ENCODE peak calls at places on chromosomes 1 and 21, in eight cellular contexts. I is left lung; W is sigmoid colon; O is PC-3; H is colonic mucosa; J is IMR-90; N is cardiac muscle cell; F is CD8-positive, alpha-beta T cell. G is an unnamed sample.

GRCh38 chr1:156848461-156849150 is 10.3 kb downstream of the INSRR start:
- DNase-seq in I (no peak), W (no peak), O (no peak), H (peak; percentile 52), J (no peak), N (peak; percentile 21), F (peak; percentile 71), G (no peak)

GRCh38 chr1:205434738-205435137 is 12.9 kb upstream of the LEMD1 start:
- DNase-seq in I (no peak), W (no peak), O (no peak), H (no peak), J (no peak), N (no peak), F (no peak), G (no peak)

GRCh38 chr1:174818951-174819350 is 180.8 kb upstream of the CACYBP start:
- DNase-seq in I (no peak), W (no peak), O (peak; percentile 62), H (no peak), J (peak; percentile 41), N (no peak), F (no peak), G (no peak)

GRCh38 chr1:87869563-87869962 is 540.9 kb downstream of the LMO4 start:
- DNase-seq in I (no peak), W (no peak), O (peak; percentile 91), H (no peak), J (peak; percentile 78), N (peak; percentile 71), F (no peak), G (no peak)

GRCh38 chr1:22018583-22019559 is 17.4 kb downstream of the CELA3A start:
- DNase-seq in I (peak; percentile 74), W (peak; percentile 71), O (peak; percentile 97), H (no peak), J (peak; percentile 88), N (peak; percentile 88), F (peak; percentile 68), G (no peak)

GRCh38 chr1:153921803-153922075 is 1.0 kb downstream of the GATAD2B start:
- DNase-seq in I (no peak), W (no peak), O (peak; percentile 27), H (peak; percentile 32), J (no peak), N (no peak), F (peak; percentile 16), G (no peak)

GRCh38 chr1:221739677-221740025 is 2.2 kb downstream of the DUSP10 start:
- DNase-seq in I (no peak), W (no peak), O (no peak), H (no peak), J (no peak), N (no peak), F (no peak), G (no peak)

GRCh38 chr1:159798893-159799292 is 3.3 kb upstream of the FCRL6 start:
- DNase-seq in I (peak; percentile 61), W (peak; percentile 75), O (peak; percentile 92), H (peak; percentile 73), J (peak; percentile 85), N (peak; percentile 91), F (peak; percentile 49), G (peak; percentile 21)

GRCh38 chr21:17512245-17513213 is at the start of gene CXADR:
- DNase-seq in I (peak; percentile 84), W (no peak), O (peak; percentile 81), H (peak; percentile 91), J (no peak), N (peak; percentile 54), F (peak; percentile 69), G (no peak)

GRCh38 chr1:84749427-84749826 is 59.2 kb upstream of the SSX2IP start:
- DNase-seq in I (no peak), W (no peak), O (no peak), H (no peak), J (no peak), N (no peak), F (no peak), G (no peak)

GRCh38 chr1:8239039-8239305 is 78.9 kb upstream of the SLC45A1 start:
- DNase-seq in I (peak; percentile 54), W (peak; percentile 82), O (peak; percentile 66), H (peak; percentile 64), J (peak; percentile 58), N (peak; percentile 77), F (no peak), G (no peak)

GRCh38 chr1:14954210-14954609 is 199.3 kb upstream of the TMEM51 start:
- DNase-seq in I (no peak), W (no peak), O (peak; percentile 50), H (no peak), J (peak; percentile 47), N (peak; percentile 27), F (no peak), G (no peak)

GRCh38 chr21:40049959-40050290 is 182.7 kb downstream of the PCP4 start:
- DNase-seq in I (no peak), W (no peak), O (no peak), H (no peak), J (no peak), N (no peak), F (no peak), G (no peak)

GRCh38 chr1:223129229-223129851 is 13.7 kb downstream of the TLR5 start:
- DNase-seq in I (peak; percentile 74), W (peak; percentile 87), O (no peak), H (peak; percentile 75), J (peak; percentile 25), N (peak; percentile 65), F (peak; percentile 59), G (no peak)

GRCh38 chr1:115239148-115239820 is 98.8 kb downstream of the NGF start:
- DNase-seq in I (no peak), W (no peak), O (no peak), H (no peak), J (peak; percentile 76), N (peak; percentile 51), F (no peak), G (no peak)

GRCh38 chr1:165381745-165382530 is 25.4 kb upstream of the LMX1A start:
- DNase-seq in I (no peak), W (no peak), O (peak; percentile 9), H (no peak), J (no peak), N (no peak), F (no peak), G (no peak)

GRCh38 chr21:28762357-28762735 is 230.3 kb downstream of the LTN1 start:
- DNase-seq in I (no peak), W (no peak), O (no peak), H (no peak), J (no peak), N (no peak), F (no peak), G (no peak)

GRCh38 chr1:171389176-171389575 is 75.2 kb downstream of the FMO4 start:
- DNase-seq in I (no peak), W (no peak), O (no peak), H (no peak), J (peak; percentile 29), N (peak; percentile 15), F (no peak), G (no peak)

DNA sequence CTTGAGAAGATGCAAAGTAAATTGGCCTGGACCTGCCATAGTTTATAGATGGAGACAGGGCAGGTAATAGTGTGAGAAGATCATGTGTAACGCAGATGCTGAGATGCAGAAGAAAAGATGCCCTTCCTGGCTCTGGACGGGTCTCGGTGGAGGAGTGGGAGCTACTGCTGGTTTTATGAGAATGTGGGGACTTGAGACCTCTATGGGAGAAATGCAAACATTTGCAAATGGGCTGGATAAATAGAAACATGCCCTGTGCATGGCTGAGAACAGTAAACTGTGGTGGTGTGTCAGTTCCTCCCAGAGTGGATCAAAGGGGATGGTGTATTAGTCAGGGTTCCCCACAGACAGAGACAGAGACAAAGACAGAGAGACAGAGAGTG is 21.9 kb downstream of the UBASH3A start:
- DNase-seq in I (no peak), W (no peak), O (no peak), H (no peak), J (no peak), N (no peak), F (no peak), G (no peak)
- H3K4me3 ChIP-seq in I (no peak overlapping the region), W (no peak overlapping the region), O (no peak overlapping the region), H (no peak overlapping the region), J (no peak overlapping the region), N (no peak overlapping the region), F (peak overlapping the region; percentile 29), G (no peak overlapping the region)

GRCh38 chr1:170224469-170224868 is 78.7 kb downstream of the NTMT2 start:
- DNase-seq in I (no peak), W (no peak), O (no peak), H (no peak), J (no peak), N (no peak), F (no peak), G (no peak)

GRCh38 chr1:170225735-170226524 is 80.2 kb downstream of the NTMT2 start:
- DNase-seq in I (no peak), W (no peak), O (peak; percentile 4), H (no peak), J (no peak), N (no peak), F (no peak), G (no peak)

GRCh38 chr1:170231669-170232068 is 85.9 kb downstream of the NTMT2 start:
- DNase-seq in I (no peak), W (no peak), O (no peak), H (no peak), J (no peak), N (no peak), F (no peak), G (no peak)

DNA sequence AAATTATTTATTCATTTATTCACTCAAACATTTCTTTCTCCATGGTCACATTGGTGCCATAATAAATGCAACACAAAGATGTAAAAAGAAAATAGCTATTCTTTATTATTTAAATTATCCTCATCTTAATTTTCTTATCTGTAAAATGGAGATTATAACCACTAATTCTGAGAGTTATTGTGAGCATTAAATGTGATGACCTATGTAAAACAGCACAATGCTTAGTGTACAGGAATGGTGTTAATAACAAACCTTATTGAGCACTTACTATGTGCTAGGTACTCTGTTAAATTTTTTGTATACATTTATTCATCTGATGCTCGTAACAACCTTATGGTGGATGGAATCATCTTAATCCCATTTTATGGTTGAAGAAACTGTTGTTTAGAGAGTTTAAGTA is 84.6 kb downstream of the NTMT2 start:
- DNase-seq in I (no peak), W (no peak), O (no peak), H (no peak), J (no peak), N (no peak), F (no peak), G (no peak)
- H3K27ac ChIP-seq in I (no peak overlapping the region), W (no peak overlapping the region), O (no peak overlapping the region), H (no peak overlapping the region), J (no peak overlapping the region), N (no peak overlapping the region), F (no peak overlapping the region), G (no peak overlapping the region)

GRCh38 chr1:245512980-245513578 is 358.3 kb downstream of the KIF26B start:
- DNase-seq in I (no peak), W (no peak), O (no peak), H (no peak), J (no peak), N (peak; percentile 36), F (no peak), G (no peak)
- TF ChIP-seq CTCF in I (no peak), W (no peak), O (no peak), H (no peak), J (no peak), N (peak; percentile 22), F (no peak), G (no peak)

DNA sequence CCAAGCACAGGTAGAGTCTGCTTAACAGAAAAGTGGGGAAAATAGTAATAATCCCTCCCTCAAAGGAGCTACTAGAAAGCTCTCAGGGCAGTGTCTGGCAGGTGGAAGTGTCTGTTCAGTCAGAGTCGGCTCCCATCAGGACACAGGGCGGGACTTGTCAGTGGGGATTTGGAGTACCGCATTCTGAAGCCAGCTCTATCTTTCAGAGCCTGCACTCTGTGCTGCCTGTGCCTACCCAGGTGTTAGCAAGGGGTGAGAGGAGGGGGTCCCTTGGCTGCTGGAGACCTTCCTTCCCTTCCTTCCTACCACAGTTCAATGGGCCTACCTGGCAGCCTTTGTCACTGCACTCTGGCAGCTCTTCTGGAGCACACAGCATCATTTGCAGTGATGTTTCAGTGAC is 615.5 kb downstream of the AJAP1 start:
- DNase-seq in I (no peak), W (no peak), O (no peak), H (no peak), J (no peak), N (no peak), F (no peak), G (no peak)
- H3K4me3 ChIP-seq in I (no peak overlapping the region), W (no peak overlapping the region), O (no peak overlapping the region), H (no peak overlapping the region), J (no peak overlapping the region), N (no peak overlapping the region), F (no peak overlapping the region), G (no peak overlapping the region)